ENCODE peak calls at places on chromosomes 16 and 17, in eight cellular contexts. H is A549, I is AG04450, R is upper lobe of left lung, J is thoracic aorta, S is bronchial epithelial cell, X is tibial artery, K is GM12865. B is an unnamed sample.
A peak's percentile ranks its signal among the peaks of the same experiment; 100 is the strongest.

GRCh38 chr16:80986557-80986956 is 20.1 kb downstream of the CMC2 start:
- DNase-seq in R (no peak), H (no peak), S (no peak), I (no peak), K (no peak), J (no peak), X (no peak), B (no peak)

GRCh38 chr17:35766903-35767510 is 6.3 kb downstream of the C17orf50 start:
- DNase-seq in S (peak; percentile 50), I (no peak), X (no peak), R (no peak), J (no peak), K (peak; percentile 32), H (peak; percentile 58), B (no peak)

GRCh38 chr17:21228845-21229244 is 14.9 kb upstream of the TMEM11 start:
- DNase-seq in X (no peak), K (no peak), R (no peak), S (no peak), J (no peak), H (no peak), I (no peak), B (no peak)

GRCh38 chr16:82037251-82037650 is 2.2 kb downstream of the HSD17B2 start:
- DNase-seq in S (no peak), I (no peak), X (no peak), H (no peak), J (no peak), K (no peak), R (no peak), B (no peak)

GRCh38 chr17:67293251-67294203 is 48.5 kb upstream of the HELZ start:
- DNase-seq in S (peak; percentile 52), X (peak; percentile 77), R (no peak), I (no peak), K (peak; percentile 83), H (peak; percentile 79), J (no peak), B (no peak)

GRCh38 chr16:69496376-69496775 is 69.4 kb upstream of the NFAT5 start:
- DNase-seq in X (no peak), K (no peak), R (no peak), H (no peak), I (no peak), J (no peak), S (no peak), B (no peak)

GRCh38 chr17:6108987-6109386 is 38.8 kb downstream of the WSCD1 start:
- DNase-seq in J (no peak), S (no peak), X (no peak), R (no peak), I (no peak), H (no peak), K (no peak), B (no peak)

GRCh38 chr17:65455972-65456343 is 105.5 kb downstream of the AXIN2 start:
- DNase-seq in S (no peak), K (peak; percentile 7), X (no peak), J (no peak), H (peak; percentile 18), I (no peak), R (no peak), B (no peak)

GRCh38 chr17:58331815-58332719 is 3.5 kb upstream of the TSPOAP1 start:
- DNase-seq in J (no peak), X (peak; percentile 81), R (peak; percentile 95), K (peak; percentile 98), I (no peak), H (no peak), S (no peak), B (no peak)

GRCh38 chr17:58310511-58311428 is 17.8 kb downstream of the TSPOAP1 start:
- DNase-seq in H (no peak), X (peak; percentile 60), R (no peak), J (no peak), K (no peak), I (no peak), S (no peak), B (no peak)

GRCh38 chr16:89136931-89137330 is 34.6 kb upstream of the CDH15 start:
- DNase-seq in H (no peak), R (peak; percentile 38), S (no peak), X (peak; percentile 28), J (no peak), K (no peak), I (no peak), B (no peak)

GRCh38 chr16:7097537-7097936 is 235.1 kb upstream of the RBFOX1 start:
- DNase-seq in K (no peak), H (no peak), I (no peak), R (no peak), J (no peak), X (no peak), S (no peak), B (no peak)

GRCh38 chr17:11901901-11902300 is 95.4 kb downstream of the ZNF18 start:
- DNase-seq in H (no peak), X (no peak), S (no peak), R (no peak), K (no peak), J (no peak), I (no peak), B (no peak)

GRCh38 chr16:68382296-68382718 is 66.0 kb downstream of the SMPD3 start:
- DNase-seq in X (no peak), K (peak; percentile 58), S (no peak), I (no peak), J (no peak), H (peak; percentile 27), R (peak; percentile 49), B (no peak)
- TF ChIP-seq CTCF in X (no peak), K (peak; percentile 44), S (peak; percentile 32), I (peak; percentile 24), J (peak; percentile 17), H (no peak), R (peak; percentile 31), B (peak; percentile 15)

DNA sequence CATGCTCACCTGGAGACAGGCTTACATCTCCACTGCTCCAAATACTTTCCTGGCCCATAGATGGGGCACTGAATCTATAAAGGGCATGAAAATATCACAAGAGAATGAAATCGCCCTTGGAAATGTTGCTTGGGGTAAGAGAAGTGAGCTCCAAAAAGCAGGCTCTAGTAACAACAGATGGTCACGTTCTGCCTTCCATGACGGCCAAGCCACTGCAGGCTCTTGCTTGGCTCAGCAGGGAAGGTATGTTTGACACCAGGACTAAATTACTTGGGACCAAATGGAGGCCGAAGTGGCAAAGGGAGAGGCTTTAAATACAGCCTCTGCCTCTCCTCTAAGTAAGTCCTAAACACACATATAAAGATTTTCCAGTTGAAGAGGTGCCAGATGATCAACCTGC is 5.3 kb downstream of the ABR start:
- DNase-seq in R (no peak), S (no peak), I (no peak), K (no peak), X (no peak), H (no peak), J (no peak), B (no peak)
- H3K4me3 ChIP-seq in R (no peak overlapping the region), S (no peak overlapping the region), I (no peak overlapping the region), K (no peak overlapping the region), X (no peak overlapping the region), H (no peak overlapping the region), J (no peak overlapping the region), B (no peak overlapping the region)

GRCh38 chr16:88039591-88039990 is 88.4 kb downstream of the BANP start:
- DNase-seq in X (no peak), H (no peak), I (no peak), J (no peak), K (no peak), S (no peak), R (no peak), B (no peak)
- TF ChIP-seq CTCF in X (no peak), H (no peak), I (no peak), J (no peak), K (no peak), S (no peak), R (no peak), B (no peak)

GRCh38 chr17:30302241-30302640 is 10.5 kb upstream of the BLMH start:
- DNase-seq in K (no peak), S (no peak), X (no peak), J (no peak), I (no peak), R (no peak), H (no peak), B (no peak)

GRCh38 chr17:30297715-30298114 is 6.0 kb upstream of the BLMH start:
- DNase-seq in S (no peak), K (no peak), J (no peak), R (peak; percentile 24), X (no peak), H (no peak), I (no peak), B (no peak)

GRCh38 chr17:30299000-30299399 is 7.3 kb upstream of the BLMH start:
- DNase-seq in I (no peak), H (peak; percentile 34), S (no peak), X (no peak), R (no peak), K (no peak), J (no peak), B (no peak)

GRCh38 chr17:30304778-30305177 is 13.0 kb upstream of the BLMH start:
- DNase-seq in I (no peak), H (no peak), J (no peak), R (no peak), S (no peak), X (no peak), K (no peak), B (no peak)

GRCh38 chr17:30300803-30301202 is 9.1 kb upstream of the BLMH start:
- DNase-seq in H (no peak), X (no peak), J (no peak), I (no peak), K (no peak), R (no peak), S (no peak), B (no peak)
- H3K4me3 ChIP-seq in H (no peak overlapping the region), X (no peak overlapping the region), J (no peak overlapping the region), I (no peak overlapping the region), K (no peak overlapping the region), R (no peak overlapping the region), S (no peak overlapping the region), B (no peak overlapping the region)